ENCODE peak calls at places on chromosome 13, in eight cellular contexts. One of them, this sample, is unnamed.

GRCh38 chr13:63492604-63493003 is 2077.0 kb upstream of the PCDH20 start:
- DNase-seq in colonic mucosa: no peak
- DNase-seq in AG04450: no peak
- DNase-seq in psoas muscle: no peak
- DNase-seq in choroid plexus epithelial cell: no peak
- DNase-seq in astrocyte of the spinal cord: no peak
- DNase-seq in heart right ventricle: no peak
- DNase-seq in fibroblast of pulmonary artery: no peak
- DNase-seq in this sample: no peak

GRCh38 chr13:31046711-31047279 is 114.3 kb downstream of the TEX26 start:
- DNase-seq in fibroblast of pulmonary artery: peak
- DNase-seq in AG04450: no peak
- DNase-seq in psoas muscle: no peak
- DNase-seq in colonic mucosa: peak
- DNase-seq in choroid plexus epithelial cell: peak
- DNase-seq in astrocyte of the spinal cord: peak
- DNase-seq in heart right ventricle: peak
- DNase-seq in this sample: no peak

GRCh38 chr13:40974460-40975407 is 44.4 kb downstream of the ELF1 start:
- DNase-seq in astrocyte of the spinal cord: peak
- DNase-seq in psoas muscle: no peak
- DNase-seq in choroid plexus epithelial cell: peak
- DNase-seq in colonic mucosa: peak
- DNase-seq in fibroblast of pulmonary artery: peak
- DNase-seq in AG04450: no peak
- DNase-seq in heart right ventricle: no peak
- DNase-seq in this sample: peak

GRCh38 chr13:94722596-94722995 is 10.3 kb upstream of the SOX21 start:
- DNase-seq in AG04450: no peak
- DNase-seq in astrocyte of the spinal cord: no peak
- DNase-seq in fibroblast of pulmonary artery: no peak
- DNase-seq in choroid plexus epithelial cell: no peak
- DNase-seq in colonic mucosa: no peak
- DNase-seq in psoas muscle: no peak
- DNase-seq in heart right ventricle: no peak
- DNase-seq in this sample: no peak

GRCh38 chr13:50452761-50453160 is 390.7 kb downstream of the DLEU7 start:
- DNase-seq in heart right ventricle: no peak
- DNase-seq in colonic mucosa: no peak
- DNase-seq in astrocyte of the spinal cord: no peak
- DNase-seq in psoas muscle: no peak
- DNase-seq in fibroblast of pulmonary artery: no peak
- DNase-seq in AG04450: no peak
- DNase-seq in choroid plexus epithelial cell: peak
- DNase-seq in this sample: no peak

GRCh38 chr13:61170791-61171330 is 244.8 kb downstream of the PCDH20 start:
- DNase-seq in fibroblast of pulmonary artery: no peak
- DNase-seq in AG04450: no peak
- DNase-seq in heart right ventricle: peak
- DNase-seq in colonic mucosa: no peak
- DNase-seq in choroid plexus epithelial cell: no peak
- DNase-seq in psoas muscle: no peak
- DNase-seq in astrocyte of the spinal cord: no peak
- DNase-seq in this sample: no peak

GRCh38 chr13:113502686-113503085 is 12.2 kb upstream of the DCUN1D2 start:
- DNase-seq in colonic mucosa: no peak
- DNase-seq in astrocyte of the spinal cord: no peak
- DNase-seq in AG04450: no peak
- DNase-seq in choroid plexus epithelial cell: no peak
- DNase-seq in fibroblast of pulmonary artery: no peak
- DNase-seq in heart right ventricle: no peak
- DNase-seq in psoas muscle: no peak
- DNase-seq in this sample: no peak

GRCh38 chr13:50588736-50589135 is 254.8 kb downstream of the DLEU7 start:
- DNase-seq in psoas muscle: no peak
- DNase-seq in colonic mucosa: no peak
- DNase-seq in AG04450: no peak
- DNase-seq in fibroblast of pulmonary artery: no peak
- DNase-seq in heart right ventricle: no peak
- DNase-seq in astrocyte of the spinal cord: no peak
- DNase-seq in choroid plexus epithelial cell: no peak
- DNase-seq in this sample: no peak

GRCh38 chr13:35144496-35144895 is 202.4 kb downstream of the NBEA start:
- DNase-seq in psoas muscle: no peak
- DNase-seq in astrocyte of the spinal cord: no peak
- DNase-seq in colonic mucosa: no peak
- DNase-seq in choroid plexus epithelial cell: no peak
- DNase-seq in fibroblast of pulmonary artery: peak
- DNase-seq in AG04450: no peak
- DNase-seq in heart right ventricle: no peak
- DNase-seq in this sample: no peak

GRCh38 chr13:94435604-94436226 is 43.8 kb downstream of the DCT start:
- DNase-seq in heart right ventricle: no peak
- DNase-seq in choroid plexus epithelial cell: peak
- DNase-seq in colonic mucosa: no peak
- DNase-seq in fibroblast of pulmonary artery: peak
- DNase-seq in psoas muscle: no peak
- DNase-seq in AG04450: peak
- DNase-seq in astrocyte of the spinal cord: peak
- DNase-seq in this sample: peak

GRCh38 chr13:36718146-36718545 is 44.3 kb downstream of the SERTM1 start:
- DNase-seq in AG04450: no peak
- DNase-seq in astrocyte of the spinal cord: peak
- DNase-seq in fibroblast of pulmonary artery: peak
- DNase-seq in colonic mucosa: no peak
- DNase-seq in psoas muscle: no peak
- DNase-seq in heart right ventricle: no peak
- DNase-seq in choroid plexus epithelial cell: peak
- DNase-seq in this sample: no peak

GRCh38 chr13:42041684-42042035 is 6.8 kb upstream of the DGKH start:
- DNase-seq in fibroblast of pulmonary artery: peak
- DNase-seq in psoas muscle: peak
- DNase-seq in heart right ventricle: peak
- DNase-seq in astrocyte of the spinal cord: peak
- DNase-seq in AG04450: no peak
- DNase-seq in colonic mucosa: peak
- DNase-seq in choroid plexus epithelial cell: peak
- DNase-seq in this sample: no peak

GRCh38 chr13:35791191-35791902 is 314.9 kb upstream of the MAB21L1 start:
- DNase-seq in AG04450: no peak
- DNase-seq in psoas muscle: no peak
- DNase-seq in choroid plexus epithelial cell: peak
- DNase-seq in heart right ventricle: no peak
- DNase-seq in fibroblast of pulmonary artery: peak
- DNase-seq in astrocyte of the spinal cord: peak
- DNase-seq in colonic mucosa: no peak
- DNase-seq in this sample: no peak

GRCh38 chr13:51305558-51305957 is 33.9 kb upstream of the SERPINE3 start:
- DNase-seq in AG04450: no peak
- DNase-seq in psoas muscle: no peak
- DNase-seq in colonic mucosa: no peak
- DNase-seq in fibroblast of pulmonary artery: no peak
- DNase-seq in astrocyte of the spinal cord: no peak
- DNase-seq in choroid plexus epithelial cell: peak
- DNase-seq in heart right ventricle: no peak
- DNase-seq in this sample: no peak

GRCh38 chr13:52851153-52851962 is 2.9 kb upstream of the PCDH8 start:
- DNase-seq in astrocyte of the spinal cord: peak
- DNase-seq in fibroblast of pulmonary artery: peak
- DNase-seq in choroid plexus epithelial cell: peak
- DNase-seq in psoas muscle: no peak
- DNase-seq in heart right ventricle: peak
- DNase-seq in colonic mucosa: peak
- DNase-seq in AG04450: no peak
- DNase-seq in this sample: no peak

GRCh38 chr13:82634946-82635345 is 1247.3 kb downstream of the SLITRK1 start:
- DNase-seq in colonic mucosa: no peak
- DNase-seq in astrocyte of the spinal cord: no peak
- DNase-seq in psoas muscle: no peak
- DNase-seq in choroid plexus epithelial cell: no peak
- DNase-seq in fibroblast of pulmonary artery: peak
- DNase-seq in heart right ventricle: no peak
- DNase-seq in AG04450: no peak
- DNase-seq in this sample: no peak

GRCh38 chr13:43058318-43058674 is 34.9 kb downstream of the DNAJC15 start:
- DNase-seq in choroid plexus epithelial cell: peak
- DNase-seq in fibroblast of pulmonary artery: peak
- DNase-seq in AG04450: no peak
- DNase-seq in heart right ventricle: no peak
- DNase-seq in astrocyte of the spinal cord: peak
- DNase-seq in psoas muscle: no peak
- DNase-seq in colonic mucosa: peak
- DNase-seq in this sample: no peak

DNA sequence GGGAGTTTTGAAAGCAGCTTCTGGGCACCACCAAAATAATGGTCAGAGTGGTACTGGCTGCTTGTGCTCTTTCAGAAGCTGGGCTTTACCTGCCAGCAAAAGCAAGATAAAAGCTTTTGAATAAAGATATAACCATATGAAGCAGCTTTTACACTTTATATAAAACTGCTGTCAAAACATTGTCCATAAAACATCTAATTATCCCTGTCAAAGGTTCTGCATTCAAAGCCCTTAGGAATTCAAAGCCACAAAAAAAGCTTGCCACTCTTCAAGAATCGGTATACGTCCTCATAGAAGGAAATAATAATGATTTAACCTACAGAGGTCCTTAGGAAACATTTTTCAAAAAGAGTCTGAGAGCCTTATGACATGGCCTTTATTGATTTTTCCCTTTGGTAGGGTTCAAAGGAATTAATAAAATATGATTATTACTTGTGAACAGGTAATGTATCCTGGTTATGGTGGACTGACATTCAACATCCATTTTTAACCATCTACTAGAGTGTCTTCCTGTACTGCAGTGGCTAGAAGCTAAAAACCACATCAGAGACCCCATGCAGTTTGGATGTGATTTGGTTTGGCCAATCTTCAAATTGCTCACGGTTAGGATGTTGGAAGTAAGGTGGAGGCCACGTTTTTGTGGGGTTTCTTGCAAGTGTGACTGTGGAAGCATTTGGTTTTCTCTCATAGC is 441.7 kb downstream of the DIAPH3 start:
- DNase-seq in AG04450: no peak
- DNase-seq in colonic mucosa: no peak
- DNase-seq in heart right ventricle: no peak
- DNase-seq in fibroblast of pulmonary artery: no peak
- DNase-seq in choroid plexus epithelial cell: peak
- DNase-seq in astrocyte of the spinal cord: peak
- DNase-seq in psoas muscle: no peak
- DNase-seq in this sample: peak
- H3K4me3 ChIP-seq in AG04450: no peak
- H3K4me3 ChIP-seq in colonic mucosa: no peak
- H3K4me3 ChIP-seq in heart right ventricle: no peak
- H3K4me3 ChIP-seq in fibroblast of pulmonary artery: no peak
- H3K4me3 ChIP-seq in choroid plexus epithelial cell: no peak
- H3K4me3 ChIP-seq in astrocyte of the spinal cord: no peak
- H3K4me3 ChIP-seq in psoas muscle: no peak
- H3K4me3 ChIP-seq in this sample: no peak

GRCh38 chr13:106348032-106348431 is 187.4 kb downstream of the EFNB2 start:
- DNase-seq in astrocyte of the spinal cord: peak
- DNase-seq in heart right ventricle: no peak
- DNase-seq in psoas muscle: no peak
- DNase-seq in fibroblast of pulmonary artery: peak
- DNase-seq in choroid plexus epithelial cell: peak
- DNase-seq in colonic mucosa: no peak
- DNase-seq in AG04450: no peak
- DNase-seq in this sample: no peak
- H3K4me3 ChIP-seq in astrocyte of the spinal cord: no peak
- H3K4me3 ChIP-seq in heart right ventricle: no peak
- H3K4me3 ChIP-seq in psoas muscle: no peak
- H3K4me3 ChIP-seq in fibroblast of pulmonary artery: no peak
- H3K4me3 ChIP-seq in choroid plexus epithelial cell: no peak
- H3K4me3 ChIP-seq in colonic mucosa: no peak
- H3K4me3 ChIP-seq in AG04450: no peak
- H3K4me3 ChIP-seq in this sample: no peak

DNA sequence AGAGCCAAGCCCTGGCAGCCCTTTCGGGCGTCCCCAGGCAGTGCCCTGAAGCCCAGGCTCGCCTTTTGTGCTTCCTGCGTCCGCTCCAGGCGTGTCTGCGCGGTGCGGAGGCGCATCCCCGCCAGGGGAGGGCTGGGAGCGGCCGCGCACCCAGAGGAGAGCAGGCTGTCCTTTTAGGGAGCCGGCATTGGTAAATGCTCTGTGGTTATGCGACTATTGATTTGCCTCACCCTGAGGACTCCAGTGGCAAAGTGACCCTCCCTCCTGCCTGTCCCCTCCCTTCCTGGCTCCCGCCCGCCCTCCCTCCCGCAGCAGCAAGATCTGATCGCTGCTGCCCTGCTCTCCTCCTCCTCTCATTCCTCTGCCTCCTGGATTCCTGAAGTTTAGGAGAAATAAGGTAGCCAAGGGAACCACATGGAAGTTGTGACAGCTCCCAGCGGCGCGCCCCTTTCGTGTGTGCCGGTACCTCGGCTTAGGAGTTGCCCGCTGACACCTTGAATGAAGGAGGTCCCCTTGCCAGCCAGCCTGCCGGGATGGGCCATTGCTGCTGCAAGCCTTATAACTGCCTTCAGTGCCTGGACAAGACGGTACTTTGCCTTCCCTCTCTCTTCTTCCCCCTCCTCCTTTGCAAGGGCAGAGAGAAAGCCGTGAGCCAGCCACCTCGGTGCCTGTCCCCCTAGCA is 167.0 kb downstream of the SLC7A1 start:
- DNase-seq in choroid plexus epithelial cell: peak
- DNase-seq in fibroblast of pulmonary artery: no peak
- DNase-seq in astrocyte of the spinal cord: no peak
- DNase-seq in heart right ventricle: peak
- DNase-seq in AG04450: no peak
- DNase-seq in colonic mucosa: no peak
- DNase-seq in psoas muscle: peak
- DNase-seq in this sample: no peak
- H3K4me3 ChIP-seq in choroid plexus epithelial cell: peak
- H3K4me3 ChIP-seq in fibroblast of pulmonary artery: no peak
- H3K4me3 ChIP-seq in astrocyte of the spinal cord: peak
- H3K4me3 ChIP-seq in heart right ventricle: peak
- H3K4me3 ChIP-seq in AG04450: peak
- H3K4me3 ChIP-seq in colonic mucosa: no peak
- H3K4me3 ChIP-seq in psoas muscle: peak
- H3K4me3 ChIP-seq in this sample: no peak

DNA sequence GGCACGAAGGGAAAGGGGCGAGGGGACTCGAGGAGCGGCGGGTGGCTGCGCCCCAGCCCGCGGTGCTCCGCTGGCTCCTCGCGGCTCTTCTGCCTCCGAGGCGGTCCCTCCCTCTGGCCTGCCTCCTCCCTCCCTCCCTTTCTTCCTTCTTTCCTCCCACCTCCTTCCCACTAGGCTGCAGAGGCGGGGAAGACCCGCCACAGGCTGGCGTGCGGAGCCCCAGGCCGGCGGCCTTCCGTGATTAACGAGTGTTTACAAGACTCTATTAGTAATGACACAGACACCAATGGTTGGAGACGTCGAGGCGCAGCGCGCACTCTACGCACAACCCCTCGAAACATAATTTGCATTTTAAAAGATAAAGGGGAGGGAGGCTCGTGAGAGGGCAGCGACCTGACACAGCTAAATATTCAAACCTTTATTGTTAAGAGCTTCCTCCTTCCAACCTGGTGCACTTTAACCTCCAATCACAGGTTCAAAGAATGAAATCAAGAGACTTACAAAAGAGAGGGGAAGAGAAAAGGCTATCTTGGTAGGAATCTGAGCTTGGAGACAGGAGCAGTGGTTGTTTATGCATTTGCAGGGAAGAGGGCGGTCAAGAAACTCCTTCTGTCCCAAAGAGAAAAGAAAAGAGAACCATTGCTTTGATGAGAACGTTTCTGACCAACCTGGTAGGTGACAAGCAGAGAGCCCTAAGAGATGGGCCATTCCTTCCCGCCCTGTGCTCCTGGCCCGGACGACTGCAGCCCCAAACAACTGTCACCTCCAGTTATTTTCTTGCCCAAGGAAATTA is at the start of gene CDX2:
- DNase-seq in heart right ventricle: no peak
- DNase-seq in colonic mucosa: peak
- DNase-seq in fibroblast of pulmonary artery: no peak
- DNase-seq in choroid plexus epithelial cell: no peak
- DNase-seq in AG04450: no peak
- DNase-seq in astrocyte of the spinal cord: no peak
- DNase-seq in psoas muscle: no peak
- DNase-seq in this sample: no peak
- H3K4me3 ChIP-seq in heart right ventricle: no peak
- H3K4me3 ChIP-seq in colonic mucosa: peak
- H3K4me3 ChIP-seq in fibroblast of pulmonary artery: no peak
- H3K4me3 ChIP-seq in choroid plexus epithelial cell: no peak
- H3K4me3 ChIP-seq in AG04450: no peak
- H3K4me3 ChIP-seq in astrocyte of the spinal cord: no peak
- H3K4me3 ChIP-seq in psoas muscle: no peak
- H3K4me3 ChIP-seq in this sample: no peak

This sample was measured in Jurkat, Clone E6-1.